ENCODE peak calls at places on chromosomes 7 and 10, in four cellular contexts. One of them, this sample, is unnamed.

GRCh38 chr10:46526682-46527038 is 29.8 kb downstream of the GPRIN2 start:
- DNase-seq in astrocyte of the spinal cord: no peak
- DNase-seq in effector memory CD8-positive, alpha-beta T cell: no peak
- DNase-seq in body of pancreas: peak
- DNase-seq in this sample: no peak

GRCh38 chr10:32333849-32334248 is 13.1 kb downstream of the EPC1 start:
- DNase-seq in effector memory CD8-positive, alpha-beta T cell: no peak
- DNase-seq in astrocyte of the spinal cord: no peak
- DNase-seq in body of pancreas: no peak
- DNase-seq in this sample: no peak

GRCh38 chr10:86110156-86110786 is 256.3 kb downstream of the GRID1 start:
- DNase-seq in effector memory CD8-positive, alpha-beta T cell: no peak
- DNase-seq in body of pancreas: no peak
- DNase-seq in astrocyte of the spinal cord: no peak
- DNase-seq in this sample: no peak

GRCh38 chr7:158315881-158316280 is 271.7 kb downstream of the PTPRN2 start:
- DNase-seq in effector memory CD8-positive, alpha-beta T cell: no peak
- DNase-seq in body of pancreas: no peak
- DNase-seq in astrocyte of the spinal cord: no peak
- DNase-seq in this sample: no peak

GRCh38 chr7:90180649-90181048 is 26.4 kb downstream of the STEAP1 start:
- DNase-seq in astrocyte of the spinal cord: no peak
- DNase-seq in effector memory CD8-positive, alpha-beta T cell: no peak
- DNase-seq in body of pancreas: no peak
- DNase-seq in this sample: no peak

GRCh38 chr10:96719850-96720421 is 378 bp downstream of the PIK3AP1 start:
- DNase-seq in astrocyte of the spinal cord: no peak
- DNase-seq in effector memory CD8-positive, alpha-beta T cell: peak
- DNase-seq in body of pancreas: peak
- DNase-seq in this sample: peak

GRCh38 chr7:92527300-92528187 is 776 bp downstream of the PEX1 start:
- DNase-seq in body of pancreas: peak
- DNase-seq in astrocyte of the spinal cord: peak
- DNase-seq in effector memory CD8-positive, alpha-beta T cell: peak
- DNase-seq in this sample: peak

GRCh38 chr10:129765664-129766550 is 198.2 kb downstream of the EBF3 start:
- DNase-seq in body of pancreas: no peak
- DNase-seq in effector memory CD8-positive, alpha-beta T cell: no peak
- DNase-seq in astrocyte of the spinal cord: no peak
- DNase-seq in this sample: no peak

GRCh38 chr10:50279489-50279888 is 28.2 kb upstream of the ASAH2 start:
- DNase-seq in body of pancreas: no peak
- DNase-seq in effector memory CD8-positive, alpha-beta T cell: no peak
- DNase-seq in astrocyte of the spinal cord: no peak
- DNase-seq in this sample: no peak

GRCh38 chr7:158353606-158354570 is 233.7 kb downstream of the PTPRN2 start:
- DNase-seq in astrocyte of the spinal cord: no peak
- DNase-seq in effector memory CD8-positive, alpha-beta T cell: no peak
- DNase-seq in body of pancreas: no peak
- DNase-seq in this sample: no peak

GRCh38 chr7:39735903-39736302 is 112.5 kb downstream of the RALA start:
- DNase-seq in effector memory CD8-positive, alpha-beta T cell: no peak
- DNase-seq in body of pancreas: no peak
- DNase-seq in astrocyte of the spinal cord: peak
- DNase-seq in this sample: no peak

GRCh38 chr10:112374724-112375541 is 1.0 kb downstream of the ACSL5 start:
- DNase-seq in astrocyte of the spinal cord: peak
- DNase-seq in effector memory CD8-positive, alpha-beta T cell: peak
- DNase-seq in body of pancreas: no peak
- DNase-seq in this sample: no peak

GRCh38 chr7:30245913-30246312 is 38.5 kb upstream of the ZNRF2 start:
- DNase-seq in body of pancreas: no peak
- DNase-seq in effector memory CD8-positive, alpha-beta T cell: no peak
- DNase-seq in astrocyte of the spinal cord: no peak
- DNase-seq in this sample: no peak

GRCh38 chr10:114874827-114875541 is 53.4 kb downstream of the FHIP2A start:
- DNase-seq in body of pancreas: no peak
- DNase-seq in effector memory CD8-positive, alpha-beta T cell: no peak
- DNase-seq in astrocyte of the spinal cord: peak
- DNase-seq in this sample: no peak

This sample was measured in activated T-helper 9 cell treated with anti-CD3 and anti-CD28 coated beads, Interleukin-2, amount 50 U/mL, for 16 hours.